ENCODE peak calls at places on chromosomes 2 and 18, in nine cellular contexts. W, U, Z, O, J, F, H, Y and E are unnamed samples.

GRCh38 chr2:226802573-226802972 is 3.0 kb upstream of the IRS1 start:
- DNase-seq in W (peak), U (no peak), Z (peak), O (no peak), J (no peak), F (peak), H (no peak), Y (peak), E (peak)

GRCh38 chr2:40209728-40210127 is 242.2 kb downstream of the SLC8A1 start:
- DNase-seq in W (no peak), U (no peak), Z (no peak), O (no peak), J (no peak), F (no peak), H (no peak), Y (no peak), E (no peak)

GRCh38 chr2:30266051-30266621 is 34.8 kb downstream of the LBH start:
- DNase-seq in W (peak), U (no peak), Z (no peak), O (peak), J (no peak), F (no peak), H (peak), Y (no peak), E (no peak)

GRCh38 chr2:42371621-42372473 is 10.8 kb upstream of the COX7A2L start:
- DNase-seq in W (no peak), U (no peak), Z (no peak), O (no peak), J (no peak), F (no peak), H (no peak), Y (no peak), E (no peak)

GRCh38 chr2:46338674-46339073 is 41.5 kb downstream of the EPAS1 start:
- DNase-seq in W (no peak), U (no peak), Z (no peak), O (no peak), J (no peak), F (no peak), H (no peak), Y (no peak), E (no peak)

GRCh38 chr2:158099716-158100115 is 2.0 kb upstream of the UPP2 start:
- DNase-seq in W (no peak), U (no peak), Z (no peak), O (no peak), J (no peak), F (peak), H (no peak), Y (no peak), E (peak)

GRCh38 chr2:36967236-36967876 is 1.0 kb upstream of the STRN start:
- DNase-seq in W (no peak), U (no peak), Z (no peak), O (no peak), J (no peak), F (no peak), H (no peak), Y (no peak), E (no peak)

GRCh38 chr2:226251661-226252060 is 548.0 kb downstream of the IRS1 start:
- DNase-seq in W (no peak), U (no peak), Z (no peak), O (no peak), J (no peak), F (no peak), H (no peak), Y (no peak), E (no peak)

GRCh38 chr2:64653174-64654062 is at the start of gene SERTAD2:
- DNase-seq in W (peak), U (peak), Z (peak), O (peak), J (peak), F (peak), H (peak), Y (peak), E (peak)

GRCh38 chr2:24785704-24786321 is 7.4 kb downstream of the PTRHD1 start:
- DNase-seq in W (no peak), U (no peak), Z (no peak), O (no peak), J (no peak), F (no peak), H (no peak), Y (peak), E (no peak)

GRCh38 chr2:48406950-48407349 is 123.0 kb upstream of the STON1 start:
- DNase-seq in W (no peak), U (no peak), Z (no peak), O (no peak), J (no peak), F (no peak), H (no peak), Y (no peak), E (no peak)

GRCh38 chr2:221423212-221423804 is 148.8 kb downstream of the EPHA4 start:
- DNase-seq in W (peak), U (no peak), Z (no peak), O (no peak), J (no peak), F (peak), H (no peak), Y (no peak), E (peak)

GRCh38 chr18:23662309-23663263 is at the start of gene ANKRD29:
- DNase-seq in W (peak), U (peak), Z (no peak), O (peak), J (peak), F (peak), H (peak), Y (no peak), E (peak)

GRCh38 chr2:208384637-208385036 is 22.0 kb upstream of the PTH2R start:
- DNase-seq in W (no peak), U (no peak), Z (no peak), O (no peak), J (no peak), F (no peak), H (no peak), Y (no peak), E (no peak)

GRCh38 chr2:88234760-88235159 is 64.6 kb downstream of the THNSL2 start:
- DNase-seq in W (no peak), U (no peak), Z (no peak), O (no peak), J (no peak), F (no peak), H (no peak), Y (no peak), E (no peak)

GRCh38 chr2:101961287-101962242 is 30.2 kb upstream of the IL1R2 start:
- DNase-seq in W (no peak), U (no peak), Z (peak), O (no peak), J (no peak), F (peak), H (no peak), Y (no peak), E (peak)

GRCh38 chr2:175003875-175004729 is 1.1 kb downstream of the CHN1 start:
- DNase-seq in W (peak), U (peak), Z (peak), O (no peak), J (no peak), F (peak), H (no peak), Y (peak), E (no peak)

GRCh38 chr2:75772908-75773630 is 62.4 kb upstream of the GCFC2 start:
- DNase-seq in W (no peak), U (no peak), Z (no peak), O (no peak), J (no peak), F (no peak), H (no peak), Y (no peak), E (no peak)

GRCh38 chr2:136410673-136411072 is 292.7 kb upstream of the CXCR4 start:
- DNase-seq in W (no peak), U (no peak), Z (no peak), O (no peak), J (no peak), F (no peak), H (no peak), Y (no peak), E (no peak)

GRCh38 chr18:53947092-53947640 is 277.3 kb downstream of the MBD2 start:
- DNase-seq in W (no peak), U (no peak), Z (no peak), O (no peak), J (no peak), F (no peak), H (no peak), Y (no peak), E (peak)

GRCh38 chr18:56789004-56789888 is 138.1 kb downstream of the WDR7 start:
- DNase-seq in W (peak), U (no peak), Z (no peak), O (no peak), J (peak), F (peak), H (peak), Y (peak), E (no peak)

GRCh38 chr2:94923196-94923595 is 52.0 kb downstream of the TEKT4 start:
- DNase-seq in W (no peak), U (no peak), Z (no peak), O (no peak), J (no peak), F (peak), H (no peak), Y (no peak), E (peak)

GRCh38 chr18:10441472-10441871 is 13.0 kb upstream of the APCDD1 start:
- DNase-seq in W (no peak), U (no peak), Z (no peak), O (no peak), J (no peak), F (no peak), H (no peak), Y (no peak), E (no peak)

GRCh38 chr2:54454548-54454921 is 1.6 kb upstream of the SPTBN1 start:
- DNase-seq in W (no peak), U (no peak), Z (peak), O (no peak), J (no peak), F (no peak), H (no peak), Y (no peak), E (no peak)

GRCh38 chr18:47175283-47175894 is 775 bp downstream of the IER3IP1 start:
- DNase-seq in W (peak), U (peak), Z (no peak), O (no peak), J (no peak), F (peak), H (peak), Y (peak), E (no peak)

GRCh38 chr2:100988630-100989417 is 13.3 kb upstream of the RPL31 start:
- DNase-seq in W (no peak), U (no peak), Z (no peak), O (no peak), J (no peak), F (no peak), H (no peak), Y (no peak), E (peak)

GRCh38 chr2:178473931-178474330 is 4.5 kb downstream of the FKBP7 start:
- DNase-seq in W (no peak), U (no peak), Z (no peak), O (no peak), J (no peak), F (no peak), H (no peak), Y (no peak), E (no peak)

GRCh38 chr2:177641321-177641720 is 248.7 kb downstream of the AGPS start:
- DNase-seq in W (no peak), U (no peak), Z (no peak), O (no peak), J (no peak), F (no peak), H (no peak), Y (no peak), E (no peak)

GRCh38 chr2:70214958-70215357 is 24.1 kb upstream of the C2orf42 start:
- DNase-seq in W (no peak), U (no peak), Z (no peak), O (no peak), J (no peak), F (peak), H (no peak), Y (no peak), E (peak)